ENCODE peak calls at places on chromosome 20, in five cellular contexts. W is sigmoid colon, H is heart left ventricle, Y is GM12878, I is prostate gland. O is an unnamed sample.

GRCh38 chr20:6426287-6426891 is 303.6 kb upstream of the FERMT1 start:
- DNase-seq in W (no peak), H (no peak), Y (no peak), I (no peak), O (no peak)

GRCh38 chr20:15930324-15931305 is 642.6 kb downstream of the KIF16B start:
- DNase-seq in W (no peak), H (no peak), Y (no peak), I (peak; percentile 15), O (no peak)

GRCh38 chr20:63732118-63733095 is 4.1 kb upstream of the LIME1 start:
- DNase-seq in W (peak; percentile 37), H (no peak), Y (no peak), I (no peak), O (no peak)

GRCh38 chr20:62583424-62583920 is 58.8 kb upstream of the SLCO4A1 start:
- DNase-seq in W (peak; percentile 78), H (peak; percentile 38), Y (no peak), I (no peak), O (no peak)

GRCh38 chr20:58870293-58871014 is 17.9 kb downstream of the GNAS start:
- DNase-seq in W (peak; percentile 84), H (peak; percentile 66), Y (no peak), I (peak; percentile 63), O (peak; percentile 83)

GRCh38 chr20:9663423-9663822 is 149.0 kb downstream of the LAMP5 start:
- DNase-seq in W (no peak), H (no peak), Y (no peak), I (no peak), O (no peak)

GRCh38 chr20:57594092-57594911 is 25.9 kb downstream of the ZBP1 start:
- DNase-seq in W (peak; percentile 74), H (peak; percentile 61), Y (no peak), I (no peak), O (peak; percentile 67)

GRCh38 chr20:56418385-56418861 is 6.4 kb downstream of the CASS4 start:
- DNase-seq in W (no peak), H (no peak), Y (no peak), I (no peak), O (no peak)

GRCh38 chr20:64223526-64224067 is 32.0 kb upstream of the PCMTD2 start:
- DNase-seq in W (no peak), H (peak; percentile 74), Y (no peak), I (no peak), O (peak; percentile 18)

GRCh38 chr20:52105573-52106422 is 85.8 kb downstream of the ZFP64 start:
- DNase-seq in W (no peak), H (no peak), Y (no peak), I (peak; percentile 26), O (no peak)

GRCh38 chr20:52847739-52848359 is 124.3 kb upstream of the TSHZ2 start:
- DNase-seq in W (no peak), H (no peak), Y (no peak), I (peak; percentile 39), O (no peak)

GRCh38 chr20:20519269-20519668 is 151.4 kb downstream of the INSM1 start:
- DNase-seq in W (no peak), H (no peak), Y (no peak), I (no peak), O (no peak)

GRCh38 chr20:6692566-6693168 is 74.8 kb upstream of the BMP2 start:
- DNase-seq in W (no peak), H (peak; percentile 35), Y (no peak), I (no peak), O (no peak)

GRCh38 chr20:8943638-8944037 is 125.2 kb upstream of the PLCB4 start:
- DNase-seq in W (no peak), H (no peak), Y (no peak), I (no peak), O (no peak)

GRCh38 chr20:12170406-12170805 is 252.7 kb downstream of the BTBD3 start:
- DNase-seq in W (no peak), H (no peak), Y (no peak), I (no peak), O (no peak)

GRCh38 chr20:46057856-46058655 is 29.0 kb downstream of the SLC12A5 start:
- DNase-seq in W (peak; percentile 72), H (peak; percentile 60), Y (no peak), I (no peak), O (peak; percentile 21)

GRCh38 chr20:25476106-25477105 is 68.9 kb downstream of the GINS1 start:
- DNase-seq in W (no peak), H (no peak), Y (no peak), I (no peak), O (no peak)

GRCh38 chr20:59150821-59151251 is 12.8 kb upstream of the ZNF831 start:
- DNase-seq in W (no peak), H (no peak), Y (no peak), I (no peak), O (no peak)

GRCh38 chr20:62409935-62410741 is 3.1 kb upstream of the CABLES2 start:
- DNase-seq in W (peak; percentile 87), H (peak; percentile 69), Y (no peak), I (peak; percentile 46), O (peak; percentile 71)

GRCh38 chr20:40441771-40442170 is 247.3 kb downstream of the MAFB start:
- DNase-seq in W (no peak), H (no peak), Y (no peak), I (no peak), O (no peak)
- TF ChIP-seq CTCF in W (no peak), H (no peak), Y (no peak), I (no peak), O (no peak)

GRCh38 chr20:2691663-2692035 is 931 bp upstream of the EBF4 start:
- DNase-seq in W (no peak), H (no peak), Y (no peak), I (no peak), O (no peak)

GRCh38 chr20:2691127-2691526 is 1.5 kb upstream of the EBF4 start:
- DNase-seq in W (no peak), H (no peak), Y (no peak), I (no peak), O (no peak)

GRCh38 chr20:2692886-2693285 is 306 bp downstream of the EBF4 start:
- DNase-seq in W (peak; percentile 54), H (no peak), Y (no peak), I (no peak), O (no peak)

GRCh38 chr20:2693286-2693995 is 861 bp downstream of the EBF4 start:
- DNase-seq in W (peak; percentile 77), H (peak; percentile 47), Y (no peak), I (peak; percentile 32), O (peak; percentile 46)

DNA sequence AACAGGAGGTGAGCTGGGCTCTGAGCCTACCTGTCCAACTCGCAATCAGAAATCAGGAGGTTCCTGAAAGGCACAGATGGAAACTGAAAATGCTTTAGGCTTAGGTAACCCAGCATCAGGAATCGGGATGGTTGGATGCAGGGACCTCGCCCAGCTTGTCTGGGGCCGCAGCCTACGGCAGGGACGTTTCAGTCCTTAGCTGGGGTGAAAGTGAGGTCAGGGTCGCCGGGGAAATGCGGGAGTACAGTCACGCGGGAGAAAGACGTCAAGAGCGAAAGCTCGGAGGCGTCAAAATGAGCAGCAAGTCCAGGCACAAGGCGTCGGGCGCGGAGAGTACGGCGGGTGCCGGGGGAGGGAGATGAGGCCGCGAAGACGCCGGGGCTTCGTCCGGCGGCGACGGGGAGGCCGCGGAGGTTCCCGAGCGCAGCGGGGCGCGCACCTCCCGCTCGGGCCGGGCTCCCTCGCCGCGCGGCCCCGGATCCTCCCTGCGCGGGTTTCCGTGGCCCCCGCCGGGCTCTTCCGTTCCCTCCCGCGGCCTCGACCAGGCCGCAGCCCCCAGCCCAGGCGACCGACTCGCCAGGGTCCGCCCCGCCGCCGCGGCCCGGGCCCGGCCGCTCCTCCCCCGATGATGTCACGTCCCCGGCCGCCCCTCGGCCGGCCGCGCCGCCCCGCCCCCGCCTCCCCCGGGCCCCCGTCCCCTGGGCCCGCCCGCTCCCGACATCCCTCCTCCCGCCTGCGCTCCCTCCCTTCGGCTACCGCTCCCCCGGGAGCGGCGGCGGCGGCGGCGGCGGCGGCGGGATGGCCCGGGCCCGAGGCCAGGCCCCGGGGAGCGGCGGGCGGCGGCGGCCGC is at the start of gene EBF4:
- DNase-seq in W (peak; percentile 86), H (peak; percentile 54), Y (no peak), I (peak; percentile 63), O (peak; percentile 44)
- TF ChIP-seq POLR2A in W (no peak), H (peak; percentile 72), Y (no peak), I (peak; percentile 70), O (peak; percentile 46)

GRCh38 chr20:50789968-50790650 is 4.8 kb upstream of the BCAS4 start:
- DNase-seq in W (peak; percentile 56), H (no peak), Y (no peak), I (no peak), O (no peak)

GRCh38 chr20:50790651-50791277 is 4.1 kb upstream of the BCAS4 start:
- DNase-seq in W (peak; percentile 94), H (peak; percentile 92), Y (peak; percentile 51), I (peak; percentile 90), O (peak; percentile 84)

GRCh38 chr20:50794846-50795634 is at the start of gene BCAS4:
- DNase-seq in W (peak; percentile 83), H (peak; percentile 65), Y (no peak), I (peak; percentile 71), O (peak; percentile 86)

GRCh38 chr20:50794181-50794845 is 548 bp upstream of the BCAS4 start:
- DNase-seq in W (no peak), H (no peak), Y (no peak), I (no peak), O (no peak)

DNA sequence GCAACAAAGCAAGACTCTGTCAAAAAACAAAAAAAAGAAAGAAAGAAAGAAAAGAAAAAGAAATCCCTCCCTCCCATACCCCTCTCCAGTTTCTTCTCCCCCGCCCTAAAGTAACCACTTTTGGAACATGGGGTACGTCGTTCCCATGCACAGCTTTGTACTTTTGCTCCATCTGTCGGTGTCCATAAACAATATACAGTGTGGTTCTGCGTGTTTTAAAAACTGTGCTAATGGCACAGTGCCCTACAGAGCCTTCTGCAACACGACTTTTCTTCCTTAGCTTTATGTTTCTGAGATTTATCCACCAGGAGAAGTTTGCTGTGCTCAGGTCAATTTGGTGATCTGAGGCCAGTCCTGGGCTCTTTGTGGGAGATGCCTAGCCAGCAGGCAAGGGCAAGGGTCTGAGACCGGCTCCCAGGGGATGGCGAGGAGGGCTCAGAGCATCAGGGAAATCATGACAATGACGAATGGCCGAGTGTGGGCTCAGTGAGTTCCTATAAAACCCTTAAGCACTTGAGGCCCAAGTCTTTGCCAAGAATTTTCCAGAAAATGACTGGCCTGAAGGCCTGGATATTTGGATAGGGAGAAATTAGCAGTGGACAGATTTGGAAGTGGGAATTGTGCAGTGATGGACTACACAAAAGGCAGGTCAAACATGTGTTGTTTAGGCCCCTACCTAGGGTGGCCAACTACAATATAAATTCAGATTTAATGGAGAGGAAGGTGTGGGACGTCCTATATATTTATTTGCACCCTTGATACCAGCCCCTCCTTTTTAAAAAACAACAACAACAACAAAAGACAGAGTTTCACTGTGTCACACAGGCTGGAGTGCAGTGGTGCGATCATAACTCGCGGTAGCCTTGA is 1.9 kb upstream of the BCAS4 start:
- DNase-seq in W (no peak), H (no peak), Y (no peak), I (no peak), O (no peak)
- H3K4me1 ChIP-seq in W (peaks cover 54% of the 10 kb centered on the region), H (peaks cover 3% of the 10 kb centered on the region), Y (peaks cover 15% of the 10 kb centered on the region), I (peaks cover 6% of the 10 kb centered on the region), O (peaks cover 29% of the 10 kb centered on the region)

DNA sequence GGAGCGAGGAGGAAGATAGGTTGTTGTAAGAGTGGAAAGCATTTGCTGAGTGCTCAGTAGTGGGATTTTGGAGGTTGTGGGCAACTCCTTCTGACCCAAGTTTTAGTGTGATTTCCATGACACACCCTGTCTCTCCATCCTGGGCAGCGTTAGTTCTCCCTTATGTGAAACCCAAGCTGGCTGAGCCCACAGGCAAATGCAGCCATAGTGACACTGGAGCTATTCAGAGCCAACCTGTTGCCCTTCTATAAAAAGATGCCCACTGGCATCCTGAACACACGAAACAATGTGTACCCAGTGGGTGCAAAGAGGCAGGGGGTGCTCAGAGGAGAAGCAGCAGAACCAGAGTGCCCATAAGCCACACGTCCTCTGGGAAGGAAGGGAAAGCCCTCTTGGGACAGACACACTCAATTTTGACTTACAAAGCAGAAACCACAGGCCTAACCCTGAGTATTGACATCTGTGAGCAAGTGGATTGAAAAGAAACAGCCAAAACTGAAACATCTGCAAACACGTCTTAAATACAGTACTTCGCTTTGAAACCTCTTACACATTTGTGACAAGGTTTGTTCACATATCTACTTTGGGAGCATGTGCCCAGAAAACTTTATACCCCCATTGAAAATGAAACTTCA is 54.6 kb downstream of the BPIFB1 start:
- DNase-seq in W (no peak), H (no peak), Y (peak; percentile 50), I (no peak), O (no peak)
- TF ChIP-seq CTCF in W (no peak), H (no peak), Y (no peak), I (no peak), O (no peak)